ENCODE peak calls at places on chromosomes 1 and 21, in eight cellular contexts. One of them, this sample, is unnamed.

GRCh38 chr1:220224611-220225124 is 47.6 kb downstream of the RAB3GAP2 start:
- DNase-seq in pancreas: no peak
- DNase-seq in psoas muscle: no peak
- DNase-seq in CD8-positive, alpha-beta T cell: no peak
- DNase-seq in dorsolateral prefrontal cortex: no peak
- DNase-seq in heart left ventricle: no peak
- DNase-seq in Peyer's patch: no peak
- DNase-seq in suprapubic skin: no peak
- DNase-seq in this sample: no peak

GRCh38 chr1:206427296-206427695 is 43.0 kb upstream of the IKBKE start:
- DNase-seq in pancreas: no peak
- DNase-seq in psoas muscle: no peak
- DNase-seq in CD8-positive, alpha-beta T cell: no peak
- DNase-seq in dorsolateral prefrontal cortex: no peak
- DNase-seq in heart left ventricle: no peak
- DNase-seq in Peyer's patch: no peak
- DNase-seq in suprapubic skin: no peak
- DNase-seq in this sample: no peak

GRCh38 chr21:30882907-30883597 is 1.7 kb upstream of the KRTAP11-1 start:
- DNase-seq in pancreas: no peak
- DNase-seq in psoas muscle: no peak
- DNase-seq in CD8-positive, alpha-beta T cell: no peak
- DNase-seq in dorsolateral prefrontal cortex: no peak
- DNase-seq in heart left ventricle: no peak
- DNase-seq in Peyer's patch: no peak
- DNase-seq in suprapubic skin: no peak
- DNase-seq in this sample: peak

GRCh38 chr1:91997607-91998195 is 32.1 kb upstream of the EPHX4 start:
- DNase-seq in pancreas: no peak
- DNase-seq in psoas muscle: no peak
- DNase-seq in CD8-positive, alpha-beta T cell: peak
- DNase-seq in dorsolateral prefrontal cortex: no peak
- DNase-seq in heart left ventricle: no peak
- DNase-seq in Peyer's patch: no peak
- DNase-seq in suprapubic skin: no peak
- DNase-seq in this sample: peak

GRCh38 chr1:50923564-50923963 is 36.5 kb downstream of the FAF1 start:
- DNase-seq in pancreas: no peak
- DNase-seq in psoas muscle: no peak
- DNase-seq in CD8-positive, alpha-beta T cell: no peak
- DNase-seq in dorsolateral prefrontal cortex: no peak
- DNase-seq in heart left ventricle: no peak
- DNase-seq in Peyer's patch: no peak
- DNase-seq in suprapubic skin: no peak
- DNase-seq in this sample: no peak

GRCh38 chr1:26225033-26225831 is 8.8 kb upstream of the CEP85 start:
- DNase-seq in pancreas: peak
- DNase-seq in psoas muscle: peak
- DNase-seq in CD8-positive, alpha-beta T cell: peak
- DNase-seq in dorsolateral prefrontal cortex: peak
- DNase-seq in heart left ventricle: peak
- DNase-seq in Peyer's patch: peak
- DNase-seq in suprapubic skin: peak
- DNase-seq in this sample: no peak

GRCh38 chr1:33443067-33443704 is 12.3 kb upstream of the PHC2 start:
- DNase-seq in pancreas: no peak
- DNase-seq in psoas muscle: no peak
- DNase-seq in CD8-positive, alpha-beta T cell: no peak
- DNase-seq in dorsolateral prefrontal cortex: no peak
- DNase-seq in heart left ventricle: no peak
- DNase-seq in Peyer's patch: no peak
- DNase-seq in suprapubic skin: no peak
- DNase-seq in this sample: no peak

GRCh38 chr1:171251741-171252300 is 3.5 kb downstream of the FMO1 start:
- DNase-seq in pancreas: peak
- DNase-seq in psoas muscle: no peak
- DNase-seq in CD8-positive, alpha-beta T cell: peak
- DNase-seq in dorsolateral prefrontal cortex: no peak
- DNase-seq in heart left ventricle: no peak
- DNase-seq in Peyer's patch: peak
- DNase-seq in suprapubic skin: no peak
- DNase-seq in this sample: peak

GRCh38 chr1:19372602-19373001 is 60.5 kb downstream of the SLC66A1 start:
- DNase-seq in pancreas: no peak
- DNase-seq in psoas muscle: no peak
- DNase-seq in CD8-positive, alpha-beta T cell: no peak
- DNase-seq in dorsolateral prefrontal cortex: no peak
- DNase-seq in heart left ventricle: no peak
- DNase-seq in Peyer's patch: no peak
- DNase-seq in suprapubic skin: no peak
- DNase-seq in this sample: no peak

GRCh38 chr21:42553435-42553834 is 39.8 kb downstream of the SLC37A1 start:
- DNase-seq in pancreas: no peak
- DNase-seq in psoas muscle: no peak
- DNase-seq in CD8-positive, alpha-beta T cell: no peak
- DNase-seq in dorsolateral prefrontal cortex: no peak
- DNase-seq in heart left ventricle: no peak
- DNase-seq in Peyer's patch: no peak
- DNase-seq in suprapubic skin: no peak
- DNase-seq in this sample: no peak

GRCh38 chr1:29690156-29690555 is 453.8 kb downstream of the PTPRU start:
- DNase-seq in pancreas: no peak
- DNase-seq in psoas muscle: no peak
- DNase-seq in CD8-positive, alpha-beta T cell: no peak
- DNase-seq in dorsolateral prefrontal cortex: no peak
- DNase-seq in heart left ventricle: peak
- DNase-seq in Peyer's patch: no peak
- DNase-seq in suprapubic skin: peak
- DNase-seq in this sample: no peak

GRCh38 chr1:36988311-36988710 is 46.0 kb downstream of the GRIK3 start:
- DNase-seq in pancreas: no peak
- DNase-seq in psoas muscle: peak
- DNase-seq in CD8-positive, alpha-beta T cell: no peak
- DNase-seq in dorsolateral prefrontal cortex: peak
- DNase-seq in heart left ventricle: no peak
- DNase-seq in Peyer's patch: no peak
- DNase-seq in suprapubic skin: no peak
- DNase-seq in this sample: no peak

GRCh38 chr21:33854604-33855003 is 61.0 kb downstream of the ATP5PO start:
- DNase-seq in pancreas: no peak
- DNase-seq in psoas muscle: no peak
- DNase-seq in CD8-positive, alpha-beta T cell: no peak
- DNase-seq in dorsolateral prefrontal cortex: no peak
- DNase-seq in heart left ventricle: no peak
- DNase-seq in Peyer's patch: no peak
- DNase-seq in suprapubic skin: no peak
- DNase-seq in this sample: peak

GRCh38 chr1:64505944-64506658 is 36.2 kb downstream of the CACHD1 start:
- DNase-seq in pancreas: peak
- DNase-seq in psoas muscle: no peak
- DNase-seq in CD8-positive, alpha-beta T cell: peak
- DNase-seq in dorsolateral prefrontal cortex: no peak
- DNase-seq in heart left ventricle: no peak
- DNase-seq in Peyer's patch: peak
- DNase-seq in suprapubic skin: no peak
- DNase-seq in this sample: no peak

GRCh38 chr1:54532033-54532432 is 16.0 kb upstream of the ACOT11 start:
- DNase-seq in pancreas: no peak
- DNase-seq in psoas muscle: no peak
- DNase-seq in CD8-positive, alpha-beta T cell: no peak
- DNase-seq in dorsolateral prefrontal cortex: no peak
- DNase-seq in heart left ventricle: no peak
- DNase-seq in Peyer's patch: no peak
- DNase-seq in suprapubic skin: no peak
- DNase-seq in this sample: no peak

GRCh38 chr1:150966011-150966410 is 8.6 kb downstream of the CERS2 start:
- DNase-seq in pancreas: no peak
- DNase-seq in psoas muscle: no peak
- DNase-seq in CD8-positive, alpha-beta T cell: no peak
- DNase-seq in dorsolateral prefrontal cortex: peak
- DNase-seq in heart left ventricle: no peak
- DNase-seq in Peyer's patch: no peak
- DNase-seq in suprapubic skin: no peak
- DNase-seq in this sample: no peak

GRCh38 chr1:29279406-29279805 is 43.1 kb downstream of the PTPRU start:
- DNase-seq in pancreas: no peak
- DNase-seq in psoas muscle: no peak
- DNase-seq in CD8-positive, alpha-beta T cell: no peak
- DNase-seq in dorsolateral prefrontal cortex: no peak
- DNase-seq in heart left ventricle: no peak
- DNase-seq in Peyer's patch: no peak
- DNase-seq in suprapubic skin: no peak
- DNase-seq in this sample: no peak

GRCh38 chr1:109640285-109640865 is 15.5 kb upstream of the GSTM4 start:
- DNase-seq in pancreas: peak
- DNase-seq in psoas muscle: peak
- DNase-seq in CD8-positive, alpha-beta T cell: peak
- DNase-seq in dorsolateral prefrontal cortex: peak
- DNase-seq in heart left ventricle: peak
- DNase-seq in Peyer's patch: peak
- DNase-seq in suprapubic skin: peak
- DNase-seq in this sample: peak

GRCh38 chr1:24544239-24544638 is 11.6 kb upstream of the NCMAP start:
- DNase-seq in pancreas: no peak
- DNase-seq in psoas muscle: no peak
- DNase-seq in CD8-positive, alpha-beta T cell: no peak
- DNase-seq in dorsolateral prefrontal cortex: no peak
- DNase-seq in heart left ventricle: no peak
- DNase-seq in Peyer's patch: no peak
- DNase-seq in suprapubic skin: no peak
- DNase-seq in this sample: no peak

GRCh38 chr1:72439036-72439435 is 156.7 kb upstream of the NEGR1 start:
- DNase-seq in pancreas: no peak
- DNase-seq in psoas muscle: no peak
- DNase-seq in CD8-positive, alpha-beta T cell: no peak
- DNase-seq in dorsolateral prefrontal cortex: no peak
- DNase-seq in heart left ventricle: no peak
- DNase-seq in Peyer's patch: no peak
- DNase-seq in suprapubic skin: no peak
- DNase-seq in this sample: no peak

GRCh38 chr1:97869441-97869840 is 51.4 kb downstream of the DPYD start:
- DNase-seq in pancreas: no peak
- DNase-seq in psoas muscle: no peak
- DNase-seq in CD8-positive, alpha-beta T cell: no peak
- DNase-seq in dorsolateral prefrontal cortex: no peak
- DNase-seq in heart left ventricle: no peak
- DNase-seq in Peyer's patch: no peak
- DNase-seq in suprapubic skin: no peak
- DNase-seq in this sample: no peak

GRCh38 chr1:204261746-204262505 is 48.1 kb upstream of the GOLT1A start:
- DNase-seq in pancreas: no peak
- DNase-seq in psoas muscle: no peak
- DNase-seq in CD8-positive, alpha-beta T cell: no peak
- DNase-seq in dorsolateral prefrontal cortex: no peak
- DNase-seq in heart left ventricle: no peak
- DNase-seq in Peyer's patch: no peak
- DNase-seq in suprapubic skin: no peak
- DNase-seq in this sample: no peak

GRCh38 chr1:31458287-31458896 is 45.4 kb downstream of the SERINC2 start:
- DNase-seq in pancreas: no peak
- DNase-seq in psoas muscle: no peak
- DNase-seq in CD8-positive, alpha-beta T cell: no peak
- DNase-seq in dorsolateral prefrontal cortex: no peak
- DNase-seq in heart left ventricle: no peak
- DNase-seq in Peyer's patch: no peak
- DNase-seq in suprapubic skin: no peak
- DNase-seq in this sample: no peak

GRCh38 chr1:31460027-31460426 is 47.0 kb downstream of the SERINC2 start:
- DNase-seq in pancreas: no peak
- DNase-seq in psoas muscle: no peak
- DNase-seq in CD8-positive, alpha-beta T cell: no peak
- DNase-seq in dorsolateral prefrontal cortex: no peak
- DNase-seq in heart left ventricle: no peak
- DNase-seq in Peyer's patch: no peak
- DNase-seq in suprapubic skin: no peak
- DNase-seq in this sample: no peak
- TF ChIP-seq CTCF in pancreas: no peak
- TF ChIP-seq CTCF in psoas muscle: no peak
- TF ChIP-seq CTCF in CD8-positive, alpha-beta T cell: no peak
- TF ChIP-seq CTCF in dorsolateral prefrontal cortex: peak
- TF ChIP-seq CTCF in heart left ventricle: peak
- TF ChIP-seq CTCF in Peyer's patch: no peak
- TF ChIP-seq CTCF in suprapubic skin: no peak
- TF ChIP-seq CTCF in this sample: no peak

GRCh38 chr1:5659606-5660005 is 332.6 kb downstream of the NPHP4 start:
- DNase-seq in pancreas: no peak
- DNase-seq in psoas muscle: no peak
- DNase-seq in CD8-positive, alpha-beta T cell: no peak
- DNase-seq in dorsolateral prefrontal cortex: no peak
- DNase-seq in heart left ventricle: no peak
- DNase-seq in Peyer's patch: no peak
- DNase-seq in suprapubic skin: no peak
- DNase-seq in this sample: no peak
- H3K27ac ChIP-seq in pancreas: no peak
- H3K27ac ChIP-seq in psoas muscle: no peak
- H3K27ac ChIP-seq in CD8-positive, alpha-beta T cell: no peak
- H3K27ac ChIP-seq in dorsolateral prefrontal cortex: no peak
- H3K27ac ChIP-seq in heart left ventricle: no peak
- H3K27ac ChIP-seq in Peyer's patch: no peak
- H3K27ac ChIP-seq in suprapubic skin: peak
- H3K27ac ChIP-seq in this sample: peak

GRCh38 chr1:165988275-165988674 is 160.9 kb downstream of the UCK2 start:
- DNase-seq in pancreas: no peak
- DNase-seq in psoas muscle: no peak
- DNase-seq in CD8-positive, alpha-beta T cell: no peak
- DNase-seq in dorsolateral prefrontal cortex: no peak
- DNase-seq in heart left ventricle: no peak
- DNase-seq in Peyer's patch: no peak
- DNase-seq in suprapubic skin: no peak
- DNase-seq in this sample: no peak
- TF ChIP-seq CTCF in pancreas: no peak
- TF ChIP-seq CTCF in psoas muscle: no peak
- TF ChIP-seq CTCF in CD8-positive, alpha-beta T cell: no peak
- TF ChIP-seq CTCF in dorsolateral prefrontal cortex: no peak
- TF ChIP-seq CTCF in heart left ventricle: no peak
- TF ChIP-seq CTCF in Peyer's patch: no peak
- TF ChIP-seq CTCF in suprapubic skin: no peak
- TF ChIP-seq CTCF in this sample: no peak

DNA sequence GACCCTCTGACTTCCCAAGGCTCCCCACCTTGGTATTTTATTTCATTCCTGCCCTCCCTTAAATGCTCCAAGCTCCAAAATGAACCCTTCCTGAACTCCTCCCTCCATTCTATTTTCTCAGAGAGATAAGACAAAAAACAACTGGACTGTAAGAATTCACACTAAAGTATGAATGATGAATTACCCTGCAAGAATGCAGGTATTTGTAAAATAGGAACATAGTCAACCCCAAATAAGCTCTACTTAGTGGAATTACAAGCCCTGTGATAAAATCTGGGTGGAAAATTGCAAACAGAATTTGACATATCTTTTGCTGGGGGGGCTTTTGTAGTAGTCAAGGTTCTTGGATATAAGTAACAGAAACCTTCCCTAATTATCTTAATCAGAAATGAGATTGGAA is 67.8 kb upstream of the GJA8 start:
- DNase-seq in pancreas: no peak
- DNase-seq in psoas muscle: no peak
- DNase-seq in CD8-positive, alpha-beta T cell: no peak
- DNase-seq in dorsolateral prefrontal cortex: no peak
- DNase-seq in heart left ventricle: no peak
- DNase-seq in Peyer's patch: no peak
- DNase-seq in suprapubic skin: no peak
- DNase-seq in this sample: no peak
- H3K27ac ChIP-seq in pancreas: no peak
- H3K27ac ChIP-seq in psoas muscle: no peak
- H3K27ac ChIP-seq in CD8-positive, alpha-beta T cell: no peak
- H3K27ac ChIP-seq in dorsolateral prefrontal cortex: no peak
- H3K27ac ChIP-seq in heart left ventricle: no peak
- H3K27ac ChIP-seq in Peyer's patch: no peak
- H3K27ac ChIP-seq in suprapubic skin: no peak
- H3K27ac ChIP-seq in this sample: no peak

This sample was measured in RWPE1.